ENCODE peak calls at places on chromosomes 1 and 21, in ten cellular contexts. K is COLO829; V is CD4-positive, CD25-positive, alpha-beta regulatory T cell; T is fibroblast of the aortic adventitia; G is GM03348; S is stimulated activated CD8-positive, alpha-beta memory T cell treated with anti-CD3 and anti-CD28 coated beads, Interleukin-7, amount 100 ng/mL, for 48 hours; C is activated effector memory CD4-positive, alpha-beta T cell treated with anti-CD3 and anti-CD28 coated beads, Interleukin-2, amount 50 U/mL, for 16 hours; O is omental fat pad; E is AG09309; P is NCI-H1105. B is an unnamed sample.

GRCh38 chr1:12398479-12398878 is 168.6 kb downstream of the VPS13D start:
- DNase-seq in C (no peak), G (no peak), P (no peak), K (no peak), S (no peak), T (no peak), E (no peak), O (no peak), V (no peak), B (no peak)

GRCh38 chr1:61978866-61979265 is 215.8 kb upstream of the L1TD1 start:
- DNase-seq in G (no peak), C (no peak), V (no peak), K (peak), P (no peak), T (no peak), O (no peak), S (no peak), E (no peak), B (no peak)

GRCh38 chr1:9395031-9395430 is 102.3 kb downstream of the SPSB1 start:
- DNase-seq in C (no peak), G (no peak), P (no peak), O (no peak), T (no peak), S (no peak), K (no peak), E (no peak), V (no peak), B (no peak)

GRCh38 chr21:35942211-35943144 is 117.8 kb downstream of the SETD4 start:
- DNase-seq in C (no peak), P (no peak), V (no peak), K (no peak), T (no peak), G (no peak), E (no peak), S (no peak), O (no peak), B (no peak)

GRCh38 chr1:200530551-200531261 is 89.8 kb downstream of the KIF14 start:
- DNase-seq in K (no peak), O (no peak), G (no peak), V (peak), T (no peak), P (no peak), C (peak), E (no peak), S (no peak), B (peak)

GRCh38 chr1:161216945-161217712 is 2.0 kb downstream of the FCER1G start:
- DNase-seq in K (no peak), S (no peak), E (peak), O (no peak), V (no peak), G (peak), P (no peak), C (no peak), T (peak), B (no peak)

GRCh38 chr1:62784509-62785365 is 805 bp downstream of the ATG4C start:
- DNase-seq in O (no peak), S (no peak), V (peak), T (peak), K (peak), E (no peak), P (no peak), C (no peak), G (peak), B (peak)

GRCh38 chr1:27418326-27418761 is 25.9 kb downstream of the GPR3 start:
- DNase-seq in T (peak), K (peak), V (no peak), S (peak), O (no peak), E (peak), C (peak), P (no peak), G (peak), B (no peak)

GRCh38 chr21:44285547-44285992 is at the start of gene AIRE:
- DNase-seq in S (no peak), T (no peak), O (no peak), G (peak), K (no peak), E (no peak), P (no peak), V (no peak), C (no peak), B (no peak)

GRCh38 chr1:182484531-182485257 is 34.7 kb downstream of the RGSL1 start:
- DNase-seq in P (no peak), C (no peak), G (no peak), E (no peak), O (no peak), K (no peak), V (no peak), S (no peak), T (no peak), B (peak)

GRCh38 chr1:150537732-150538684 is 11.2 kb upstream of the ADAMTSL4 start:
- DNase-seq in P (no peak), S (no peak), T (peak), K (no peak), V (no peak), O (no peak), C (no peak), G (peak), E (no peak), B (no peak)

GRCh38 chr1:178653091-178653490 is 72.0 kb upstream of the RALGPS2 start:
- DNase-seq in G (no peak), T (no peak), O (no peak), P (no peak), S (no peak), K (no peak), E (no peak), C (no peak), V (no peak), B (no peak)

GRCh38 chr1:198929961-198930599 is 291.2 kb downstream of the PTPRC start:
- DNase-seq in S (no peak), O (no peak), K (peak), C (no peak), G (no peak), T (no peak), V (no peak), E (no peak), P (peak), B (peak)

GRCh38 chr1:204619721-204620120 is 65.8 kb downstream of the LRRN2 start:
- DNase-seq in V (no peak), P (no peak), O (no peak), T (no peak), C (no peak), E (no peak), G (no peak), K (no peak), S (no peak), B (no peak)

GRCh38 chr1:19341201-19342076 is 29.3 kb downstream of the SLC66A1 start:
- DNase-seq in P (peak), E (peak), K (peak), V (peak), O (peak), G (peak), C (peak), T (peak), S (peak), B (peak)

GRCh38 chr1:154430903-154431302 is 25.8 kb downstream of the IL6R start:
- DNase-seq in V (no peak), P (no peak), C (no peak), T (peak), O (no peak), E (no peak), S (no peak), G (no peak), K (peak), B (no peak)

B was measured in Jurkat, Clone E6-1.